ENCODE peak calls at places on chromosome 12, in seven cellular contexts. J, G, V, U, C, O and Z are unnamed samples.

GRCh38 chr12:117878598-117878997 is 90.2 kb downstream of the KSR2 start:
- DNase-seq in J (no peak), G (no peak), V (no peak), U (no peak), C (no peak), O (no peak), Z (no peak)

GRCh38 chr12:90124914-90125313 is 416.3 kb upstream of the ATP2B1 start:
- DNase-seq in J (no peak), G (no peak), V (no peak), U (no peak), C (no peak), O (no peak), Z (no peak)

GRCh38 chr12:65962921-65963883 is 138.9 kb downstream of the HMGA2 start:
- DNase-seq in J (no peak), G (no peak), V (peak; percentile 74), U (peak; percentile 77), C (peak; percentile 37), O (no peak), Z (no peak)

GRCh38 chr12:132265056-132265800 is 64.2 kb downstream of the GALNT9 start:
- DNase-seq in J (no peak), G (no peak), V (no peak), U (no peak), C (no peak), O (no peak), Z (no peak)

GRCh38 chr12:32115404-32116104 is 8.9 kb downstream of the BICD1 start:
- DNase-seq in J (peak; percentile 100), G (peak; percentile 97), V (no peak), U (peak; percentile 22), C (no peak), O (no peak), Z (no peak)

GRCh38 chr12:102971227-102971626 is 13.8 kb downstream of the ASCL1 start:
- DNase-seq in J (no peak), G (no peak), V (no peak), U (no peak), C (peak; percentile 63), O (no peak), Z (no peak)

GRCh38 chr12:12954361-12954760 is 2.4 kb upstream of the GPRC5D start:
- DNase-seq in J (peak; percentile 55), G (no peak), V (peak; percentile 14), U (no peak), C (no peak), O (no peak), Z (no peak)

GRCh38 chr12:75585309-75585708 is 73.9 kb upstream of the KRR1 start:
- DNase-seq in J (peak; percentile 92), G (peak; percentile 70), V (no peak), U (no peak), C (peak; percentile 76), O (no peak), Z (no peak)

GRCh38 chr12:104358353-104359003 is 54.9 kb downstream of the EID3 start:
- DNase-seq in J (peak; percentile 61), G (peak; percentile 47), V (peak; percentile 73), U (peak; percentile 79), C (peak; percentile 87), O (no peak), Z (no peak)

GRCh38 chr12:14654416-14654815 is 42.0 kb downstream of the GUCY2C start:
- DNase-seq in J (no peak), G (no peak), V (no peak), U (no peak), C (no peak), O (no peak), Z (no peak)

GRCh38 chr12:55642275-55643068 is 5.8 kb downstream of the OR10P1 start:
- DNase-seq in J (no peak), G (no peak), V (no peak), U (no peak), C (peak; percentile 13), O (no peak), Z (no peak)

GRCh38 chr12:58803893-58804292 is 116.4 kb downstream of the LRIG3 start:
- DNase-seq in J (peak; percentile 94), G (peak; percentile 87), V (peak; percentile 31), U (no peak), C (no peak), O (no peak), Z (no peak)

GRCh38 chr12:131098178-131098981 is 144.7 kb downstream of the ADGRD1 start:
- DNase-seq in J (no peak), G (no peak), V (no peak), U (no peak), C (no peak), O (no peak), Z (no peak)

GRCh38 chr12:11798856-11799530 is 149.5 kb downstream of the ETV6 start:
- DNase-seq in J (peak; percentile 88), G (peak; percentile 82), V (peak; percentile 37), U (no peak), C (peak; percentile 70), O (no peak), Z (no peak)

DNA sequence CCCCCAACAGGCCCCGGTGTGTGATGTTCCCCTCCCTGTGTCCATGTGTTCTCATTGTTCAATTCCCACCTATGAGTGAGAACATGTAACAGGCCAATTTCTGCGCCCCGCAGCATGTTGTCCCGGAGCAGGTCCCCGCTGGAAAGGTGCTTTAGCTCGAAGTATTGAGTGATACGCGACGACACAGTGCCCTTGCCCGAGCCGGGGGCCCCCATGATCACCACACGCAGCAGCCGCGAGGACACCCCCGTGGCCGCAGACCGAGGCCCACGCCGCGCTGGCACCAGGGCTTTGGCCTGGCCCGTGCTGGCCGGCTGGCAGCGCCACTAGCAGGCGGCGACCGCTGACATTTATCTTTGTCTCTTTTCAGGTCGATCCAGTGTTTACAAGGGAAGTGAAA is 91.7 kb downstream of the GLT1D1 start:
- DNase-seq in J (no peak), G (no peak), V (no peak), U (no peak), C (no peak), O (no peak), Z (no peak)
- H2BK5ac ChIP-seq in J (no peak overlapping the region), G (no peak overlapping the region), V (no peak overlapping the region), U (no peak overlapping the region), C (no peak overlapping the region), O (no peak overlapping the region), Z (no peak overlapping the region)

DNA sequence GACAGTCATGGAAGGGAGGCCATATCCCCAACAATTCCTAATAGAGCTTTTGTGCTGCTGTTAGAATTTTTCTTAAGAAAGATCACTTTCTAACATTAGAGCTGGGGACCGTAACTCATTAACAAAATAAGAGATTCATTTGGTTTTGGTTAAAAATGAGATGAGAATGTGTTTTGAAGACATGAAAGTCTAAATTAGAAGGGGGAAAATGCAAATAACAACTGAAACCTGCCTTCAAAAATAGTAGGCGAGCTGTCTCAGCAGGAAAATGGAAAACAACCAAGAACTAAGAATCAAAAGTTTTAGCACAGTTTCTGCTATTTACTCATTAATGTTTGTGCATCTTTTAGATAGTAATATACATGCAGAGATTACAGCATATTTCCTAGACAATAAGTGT is 38.2 kb upstream of the TMTC2 start:
- DNase-seq in J (no peak), G (no peak), V (no peak), U (no peak), C (no peak), O (no peak), Z (no peak)
- H2BK5ac ChIP-seq in J (no peak overlapping the region), G (no peak overlapping the region), V (no peak overlapping the region), U (no peak overlapping the region), C (no peak overlapping the region), O (no peak overlapping the region), Z (no peak overlapping the region)

DNA sequence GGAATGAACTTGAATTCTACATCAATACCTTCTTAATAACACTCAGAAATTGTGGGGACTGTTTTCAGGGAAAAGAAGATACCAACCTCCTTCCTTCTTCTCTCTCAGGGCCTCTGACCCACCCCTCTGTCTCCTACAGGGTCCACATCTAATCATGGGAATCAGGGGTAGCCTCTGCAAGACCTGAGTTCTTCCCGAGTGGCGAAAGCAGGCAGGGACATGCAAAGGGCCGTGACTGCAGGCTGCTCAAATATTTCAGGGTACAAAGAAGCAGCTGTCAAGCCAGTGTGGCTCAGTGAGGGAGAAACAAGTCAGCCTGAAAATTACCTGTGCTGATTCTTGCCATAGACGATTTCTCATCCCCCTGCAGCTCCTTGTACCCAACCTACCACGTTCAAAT is 123.1 kb upstream of the PARP11 start:
- DNase-seq in J (no peak), G (no peak), V (no peak), U (no peak), C (no peak), O (no peak), Z (no peak)
- H2BK5ac ChIP-seq in J (no peak overlapping the region), G (no peak overlapping the region), V (no peak overlapping the region), U (no peak overlapping the region), C (peak overlapping the region; percentile 85), O (peak overlapping the region; percentile 0), Z (no peak overlapping the region)

GRCh38 chr12:76670776-76671175 is 93.1 kb upstream of the ZDHHC17 start:
- DNase-seq in J (peak; percentile 80), G (peak; percentile 11), V (peak; percentile 35), U (no peak), C (no peak), O (no peak), Z (no peak)
- H2BK5ac ChIP-seq in J (peak overlapping the region; percentile 65), G (no peak overlapping the region), V (no peak overlapping the region), U (no peak overlapping the region), C (no peak overlapping the region), O (no peak overlapping the region), Z (no peak overlapping the region)

DNA sequence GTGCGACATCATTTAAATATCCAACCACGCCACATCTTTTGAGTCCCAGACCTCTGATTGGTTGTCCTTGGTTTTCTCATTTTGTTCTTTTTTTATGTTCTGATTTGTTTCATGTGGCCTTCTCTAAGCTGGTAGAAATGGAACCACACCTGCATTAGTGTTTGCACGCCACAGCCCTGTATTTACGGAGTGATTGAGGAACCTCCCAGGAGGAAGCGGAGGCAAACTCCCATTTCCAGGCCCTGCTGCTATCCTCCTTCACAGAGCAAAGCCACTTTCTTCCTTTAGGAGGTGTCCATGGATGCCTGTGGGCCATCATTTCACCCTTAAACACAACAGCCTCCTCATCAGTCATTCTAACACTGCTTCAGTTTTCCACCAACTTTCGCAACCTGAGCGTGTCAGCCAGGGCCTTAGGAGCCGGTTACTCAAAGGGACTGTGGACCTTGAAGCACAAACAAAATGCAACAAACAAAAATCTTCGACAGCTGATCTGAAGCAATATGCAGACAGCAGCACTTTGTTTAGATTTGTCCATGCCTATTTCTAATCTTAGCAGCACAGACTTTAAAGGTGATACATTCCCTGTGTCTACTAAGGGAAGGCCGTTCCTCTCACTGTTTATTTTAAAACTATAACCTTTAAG is 1258.1 kb upstream of the TMEM132C start:
- DNase-seq in J (no peak), G (no peak), V (no peak), U (no peak), C (no peak), O (no peak), Z (no peak)
- H2BK5ac ChIP-seq in J (no peak overlapping the region), G (no peak overlapping the region), V (no peak overlapping the region), U (no peak overlapping the region), C (no peak overlapping the region), O (no peak overlapping the region), Z (no peak overlapping the region)

GRCh38 chr12:57655541-57656240 is 22.7 kb upstream of the B4GALNT1 start:
- DNase-seq in J (no peak), G (no peak), V (no peak), U (no peak), C (no peak), O (no peak), Z (no peak)

GRCh38 chr12:57657744-57658143 is 24.7 kb upstream of the B4GALNT1 start:
- DNase-seq in J (peak; percentile 5), G (no peak), V (no peak), U (no peak), C (no peak), O (no peak), Z (no peak)

GRCh38 chr12:57658890-57659289 is 25.9 kb upstream of the B4GALNT1 start:
- DNase-seq in J (no peak), G (no peak), V (no peak), U (no peak), C (no peak), O (no peak), Z (no peak)

GRCh38 chr12:57666897-57667296 is 27.0 kb upstream of the OS9 start:
- DNase-seq in J (no peak), G (no peak), V (no peak), U (no peak), C (no peak), O (no peak), Z (no peak)

GRCh38 chr12:57661376-57661775 is 28.4 kb upstream of the B4GALNT1 start:
- DNase-seq in J (no peak), G (no peak), V (peak; percentile 21), U (no peak), C (no peak), O (no peak), Z (no peak)
- H2BK5ac ChIP-seq in J (no peak overlapping the region), G (no peak overlapping the region), V (no peak overlapping the region), U (no peak overlapping the region), C (no peak overlapping the region), O (no peak overlapping the region), Z (no peak overlapping the region)